ENCODE peak calls at places on chromosomes 13 and 19, in six cellular contexts. Q is NCI-H2171, T is thoracic aorta, D is midbrain, A is HT-29, R is C1 segment of cervical spinal cord. U is an unnamed sample.

GRCh38 chr13:33931397-33931987 is 113.5 kb downstream of the RFC3 start:
- DNase-seq in Q (no peak), D (peak; percentile 42), T (no peak), R (no peak), A (peak; percentile 95), U (no peak)

GRCh38 chr13:102267191-102267590 is 134.7 kb downstream of the FGF14 start:
- DNase-seq in A (no peak), R (no peak), T (no peak), D (no peak), Q (no peak), U (no peak)

GRCh38 chr13:32134991-32135390 is 103.4 kb downstream of the FRY start:
- DNase-seq in A (no peak), Q (no peak), R (no peak), D (no peak), T (no peak), U (no peak)

GRCh38 chr19:4267101-4267900 is 11.8 kb upstream of the SHD start:
- DNase-seq in D (peak; percentile 2), R (no peak), Q (no peak), A (peak; percentile 81), T (no peak), U (no peak)

GRCh38 chr13:25300861-25301346 is 521 bp upstream of the NUP58 start:
- DNase-seq in Q (no peak), R (peak; percentile 9), T (no peak), D (no peak), A (no peak), U (peak; percentile 52)

GRCh38 chr13:113667771-113668490 is 912 bp downstream of the GRK1 start:
- DNase-seq in A (no peak), Q (no peak), T (no peak), D (no peak), R (no peak), U (no peak)

GRCh38 chr19:17402982-17403855 is 2.2 kb downstream of the BST2 start:
- DNase-seq in R (no peak), D (no peak), A (peak; percentile 26), T (no peak), Q (no peak), U (no peak)

GRCh38 chr13:77979721-77980377 is 61.2 kb upstream of the EDNRB start:
- DNase-seq in D (no peak), A (no peak), T (no peak), Q (no peak), R (no peak), U (no peak)

GRCh38 chr13:53075356-53076041 is 46.9 kb downstream of the OLFM4 start:
- DNase-seq in A (no peak), D (no peak), T (no peak), R (no peak), Q (peak; percentile 25), U (no peak)

GRCh38 chr19:45442927-45443461 is 19.3 kb upstream of the ERCC1 start:
- DNase-seq in D (no peak), R (no peak), Q (no peak), T (no peak), A (peak; percentile 67), U (no peak)

GRCh38 chr19:932647-933552 is 7.1 kb downstream of the ARID3A start:
- DNase-seq in Q (no peak), R (no peak), D (no peak), T (no peak), A (no peak), U (no peak)

GRCh38 chr19:29798783-29799182 is 13.0 kb upstream of the CCNE1 start:
- DNase-seq in D (no peak), Q (no peak), R (no peak), A (no peak), T (no peak), U (no peak)

GRCh38 chr13:76884571-76885202 is 1.5 kb downstream of the KCTD12 start:
- DNase-seq in R (no peak), Q (no peak), D (no peak), A (no peak), T (no peak), U (no peak)

GRCh38 chr13:30731658-30732390 is 3.5 kb upstream of the ALOX5AP start:
- DNase-seq in R (no peak), A (no peak), D (no peak), Q (no peak), T (no peak), U (no peak)

GRCh38 chr19:55536951-55537740 is at the start of gene SBK2:
- DNase-seq in R (no peak), D (no peak), A (no peak), Q (no peak), T (no peak), U (no peak)

GRCh38 chr13:24788538-24788937 is 24.6 kb downstream of the RNF17 start:
- DNase-seq in A (no peak), D (no peak), Q (no peak), T (no peak), R (no peak), U (no peak)

GRCh38 chr13:112616586-112617381 is 28.8 kb upstream of the TUBGCP3 start:
- DNase-seq in Q (no peak), A (peak; percentile 76), R (no peak), T (no peak), D (peak; percentile 0), U (no peak)

GRCh38 chr19:409006-409514 is at the start of gene C2CD4C:
- DNase-seq in D (no peak), T (no peak), A (no peak), R (no peak), Q (no peak), U (no peak)

GRCh38 chr13:110055089-110055488 is 251.9 kb downstream of the COL4A1 start:
- DNase-seq in T (no peak), Q (no peak), D (no peak), R (no peak), A (no peak), U (no peak)

GRCh38 chr13:50170447-50171037 is 155.3 kb downstream of the KCNRG start:
- DNase-seq in D (no peak), R (no peak), A (peak; percentile 54), T (no peak), Q (no peak), U (no peak)

GRCh38 chr13:114132419-114133121 is at the start of gene RASA3:
- DNase-seq in T (no peak), A (peak; percentile 91), Q (no peak), R (no peak), D (peak; percentile 76), U (no peak)

GRCh38 chr13:74132152-74132767 is 1.9 kb downstream of the KLF12 start:
- DNase-seq in R (no peak), T (no peak), A (no peak), D (peak; percentile 25), Q (no peak), U (peak; percentile 1)

GRCh38 chr19:40610396-40611064 is 9.4 kb downstream of the LTBP4 start:
- DNase-seq in D (peak; percentile 26), R (no peak), A (peak; percentile 79), T (no peak), Q (no peak), U (no peak)

GRCh38 chr13:23915308-23915707 is 18.0 kb upstream of the C1QTNF9B start:
- DNase-seq in A (no peak), D (no peak), Q (no peak), T (no peak), R (no peak), U (no peak)

GRCh38 chr13:20461860-20462532 is 63.7 kb downstream of the CRYL1 start:
- DNase-seq in A (no peak), R (no peak), T (no peak), D (no peak), Q (no peak), U (no peak)

GRCh38 chr13:58869566-58869965 is 1238.0 kb downstream of the PCDH17 start:
- DNase-seq in Q (no peak), A (peak; percentile 7), R (no peak), D (no peak), T (no peak), U (no peak)

GRCh38 chr19:48381178-48381950 is 10.0 kb downstream of the KDELR1 start:
- DNase-seq in R (no peak), Q (no peak), T (no peak), A (no peak), D (no peak), U (no peak)